ENCODE peak calls at places on chromosomes 13 and 19, in four cellular contexts. G is GM13977, O is HFF-Myc, H is stomach. Q is an unnamed sample.

GRCh38 chr19:43532571-43532961 is 422 bp upstream of the ZNF575 start:
- DNase-seq in G (peak), O (no peak), H (peak), Q (peak)

GRCh38 chr13:74907788-74908187 is 574.2 kb downstream of the TBC1D4 start:
- DNase-seq in G (no peak), O (no peak), H (no peak), Q (no peak)

GRCh38 chr13:25494708-25495411 is 123.1 kb downstream of the ATP8A2 start:
- DNase-seq in G (no peak), O (no peak), H (no peak), Q (no peak)

GRCh38 chr19:50266896-50267295 is 62.3 kb downstream of the KCNC3 start:
- DNase-seq in G (peak), O (no peak), H (peak), Q (no peak)

GRCh38 chr13:49561064-49561410 is 24.3 kb downstream of the RCBTB1 start:
- DNase-seq in G (no peak), O (no peak), H (no peak), Q (no peak)

GRCh38 chr13:18952225-18953016 is 229.2 kb downstream of the TUBA3C start:
- DNase-seq in G (peak), O (no peak), H (no peak), Q (no peak)

GRCh38 chr13:114339779-114340534 is 25.7 kb downstream of the CHAMP1 start:
- DNase-seq in G (no peak), O (no peak), H (peak), Q (no peak)

GRCh38 chr19:2594319-2594718 is 108.2 kb downstream of the GNG7 start:
- DNase-seq in G (no peak), O (no peak), H (no peak), Q (no peak)

GRCh38 chr19:6108721-6109633 is 1.3 kb downstream of the RFX2 start:
- DNase-seq in G (no peak), O (no peak), H (peak), Q (peak)

GRCh38 chr19:8487137-8487851 is 15.1 kb downstream of the PRAM1 start:
- DNase-seq in G (no peak), O (no peak), H (no peak), Q (no peak)

GRCh38 chr19:6412111-6412999 is 12.3 kb downstream of the KHSRP start:
- DNase-seq in G (peak), O (no peak), H (peak), Q (no peak)

GRCh38 chr13:21399741-21400140 is 59.4 kb downstream of the ZDHHC20 start:
- DNase-seq in G (no peak), O (no peak), H (no peak), Q (no peak)

GRCh38 chr19:7366701-7367420 is 18.1 kb downstream of the ARHGEF18 start:
- DNase-seq in G (peak), O (peak), H (no peak), Q (no peak)

GRCh38 chr13:99266827-99267226 is 8.6 kb upstream of the GPR18 start:
- DNase-seq in G (no peak), O (no peak), H (no peak), Q (no peak)

GRCh38 chr19:17779281-17779930 is 15.5 kb upstream of the B3GNT3 start:
- DNase-seq in G (no peak), O (no peak), H (no peak), Q (peak)

GRCh38 chr19:49447485-49448431 is 3.9 kb downstream of the PIH1D1 start:
- DNase-seq in G (peak), O (no peak), H (no peak), Q (no peak)

GRCh38 chr19:45952691-45953505 is 20.8 kb downstream of the NOVA2 start:
- DNase-seq in G (peak), O (peak), H (peak), Q (peak)

GRCh38 chr19:49689133-49690072 is at the start of gene ADM5:
- DNase-seq in G (peak), O (no peak), H (peak), Q (no peak)

GRCh38 chr13:91185294-91185863 is 162.1 kb upstream of the MIR17HG start:
- DNase-seq in G (no peak), O (no peak), H (no peak), Q (no peak)

DNA sequence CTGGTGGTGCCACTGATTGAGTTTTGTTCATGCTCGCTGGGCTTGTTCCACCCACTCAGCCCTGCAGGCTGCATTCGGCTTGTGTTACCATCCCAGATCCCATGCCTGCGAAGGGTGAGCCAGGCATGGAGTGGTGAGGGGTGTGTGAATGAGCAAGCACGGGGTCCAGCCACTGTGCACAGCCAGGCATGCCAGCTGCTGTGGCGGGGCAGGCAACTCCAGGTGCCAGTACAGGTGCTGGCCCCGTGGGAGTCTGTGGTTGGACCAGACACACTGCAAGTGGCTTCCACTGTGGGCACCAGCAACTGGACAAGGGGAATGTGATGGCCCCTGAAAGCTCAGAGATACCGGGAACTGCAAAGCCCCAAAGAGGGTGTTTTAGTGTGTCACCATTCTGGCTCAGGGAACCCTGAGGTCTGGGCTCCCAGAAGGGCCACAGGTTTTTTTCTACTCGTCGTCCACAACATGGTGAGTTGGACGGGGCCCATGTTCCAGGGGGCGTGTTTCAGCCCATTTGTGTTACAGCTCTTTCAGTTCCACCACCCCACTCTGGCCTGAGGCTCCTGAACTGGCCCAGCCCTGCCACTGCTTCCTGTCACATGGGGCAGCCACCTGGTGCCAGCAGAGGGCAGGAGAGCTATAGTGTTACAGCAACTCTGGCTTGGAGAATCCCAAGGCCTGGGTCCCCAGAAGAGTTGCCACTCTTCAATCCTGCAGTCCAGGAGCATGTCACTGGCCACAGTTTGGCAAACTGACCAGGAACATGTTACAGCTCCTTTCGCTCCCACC is 217.0 kb upstream of the OBI1 start:
- DNase-seq in G (no peak), O (no peak), H (no peak), Q (no peak)
- TF ChIP-seq CTCF in G (peak), O (no peak), H (no peak), Q (no peak)

DNA sequence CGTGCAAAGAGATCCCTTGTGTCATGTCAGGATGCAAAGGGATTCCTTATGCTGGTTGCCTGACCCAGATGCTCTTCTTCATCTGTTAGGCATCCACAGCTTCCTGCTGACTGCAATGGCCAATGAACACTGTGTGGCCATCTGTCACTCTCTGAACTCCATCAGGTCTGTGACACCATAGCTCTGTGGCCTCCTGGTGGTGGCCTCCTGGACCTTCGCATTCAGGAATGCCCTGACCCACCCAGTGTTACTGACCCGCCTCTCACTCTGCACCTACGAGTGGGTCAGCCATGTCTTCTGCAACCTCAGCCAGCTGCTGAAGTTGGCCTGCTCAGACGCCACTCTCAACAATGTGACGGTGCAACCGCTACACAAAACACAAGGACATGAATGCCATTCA is 23.9 kb upstream of the TPM4 start:
- DNase-seq in G (no peak), O (no peak), H (no peak), Q (no peak)
- TF ChIP-seq CTCF in G (no peak), O (no peak), H (no peak), Q (no peak)

DNA sequence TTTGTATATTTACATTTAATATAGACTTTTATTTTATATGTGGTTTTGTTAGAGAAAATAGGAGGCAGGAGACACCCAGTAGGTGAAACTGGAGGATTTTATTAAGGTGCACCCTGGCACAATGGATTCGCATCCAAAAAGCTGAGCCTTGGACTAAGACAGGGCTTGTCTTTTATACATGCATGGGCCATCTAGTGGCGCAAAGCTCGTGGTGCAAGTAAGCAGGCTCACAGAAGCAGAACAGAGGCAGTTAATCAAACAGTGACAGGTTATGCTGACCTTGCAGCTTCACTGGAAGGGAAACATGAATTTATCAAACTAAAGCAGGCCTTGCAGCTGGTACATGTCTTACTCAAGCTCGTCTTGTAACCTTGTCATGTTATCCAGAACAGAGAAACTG is 58.8 kb upstream of the ZNF681 start:
- DNase-seq in G (no peak), O (no peak), H (peak), Q (no peak)
- TF ChIP-seq CTCF in G (peak), O (peak), H (peak), Q (peak)

DNA sequence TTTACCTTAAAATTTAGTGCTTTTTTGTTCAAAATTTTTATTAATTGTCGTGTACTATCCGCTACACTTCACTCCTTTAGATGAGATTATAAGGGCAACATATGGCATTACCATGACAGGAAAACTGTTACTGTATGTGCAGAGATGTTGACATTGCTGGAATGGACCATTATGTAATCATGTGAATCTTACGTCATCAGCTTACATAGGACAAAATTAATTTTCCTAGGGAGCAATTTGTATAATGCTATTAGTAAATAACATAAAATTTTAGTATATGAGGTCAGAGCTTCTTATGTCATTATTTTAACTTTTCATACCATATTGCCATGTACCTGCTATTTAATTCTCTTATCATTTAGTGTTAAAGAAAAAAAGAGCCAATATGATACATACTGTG is 110.4 kb upstream of the KLHL1 start:
- DNase-seq in G (no peak), O (no peak), H (no peak), Q (no peak)
- TF ChIP-seq CTCF in G (no peak), O (no peak), H (no peak), Q (no peak)

GRCh38 chr19:33175886-33176669 is 18.1 kb upstream of the LRP3 start:
- DNase-seq in G (peak), O (no peak), H (no peak), Q (no peak)

GRCh38 chr19:33177417-33177976 is 16.6 kb upstream of the LRP3 start:
- DNase-seq in G (peak), O (no peak), H (no peak), Q (peak)

GRCh38 chr19:33174186-33174585 is 19.9 kb upstream of the LRP3 start:
- DNase-seq in G (no peak), O (no peak), H (no peak), Q (no peak)

GRCh38 chr19:33175156-33175782 is 18.9 kb upstream of the LRP3 start:
- DNase-seq in G (peak), O (no peak), H (no peak), Q (no peak)

DNA sequence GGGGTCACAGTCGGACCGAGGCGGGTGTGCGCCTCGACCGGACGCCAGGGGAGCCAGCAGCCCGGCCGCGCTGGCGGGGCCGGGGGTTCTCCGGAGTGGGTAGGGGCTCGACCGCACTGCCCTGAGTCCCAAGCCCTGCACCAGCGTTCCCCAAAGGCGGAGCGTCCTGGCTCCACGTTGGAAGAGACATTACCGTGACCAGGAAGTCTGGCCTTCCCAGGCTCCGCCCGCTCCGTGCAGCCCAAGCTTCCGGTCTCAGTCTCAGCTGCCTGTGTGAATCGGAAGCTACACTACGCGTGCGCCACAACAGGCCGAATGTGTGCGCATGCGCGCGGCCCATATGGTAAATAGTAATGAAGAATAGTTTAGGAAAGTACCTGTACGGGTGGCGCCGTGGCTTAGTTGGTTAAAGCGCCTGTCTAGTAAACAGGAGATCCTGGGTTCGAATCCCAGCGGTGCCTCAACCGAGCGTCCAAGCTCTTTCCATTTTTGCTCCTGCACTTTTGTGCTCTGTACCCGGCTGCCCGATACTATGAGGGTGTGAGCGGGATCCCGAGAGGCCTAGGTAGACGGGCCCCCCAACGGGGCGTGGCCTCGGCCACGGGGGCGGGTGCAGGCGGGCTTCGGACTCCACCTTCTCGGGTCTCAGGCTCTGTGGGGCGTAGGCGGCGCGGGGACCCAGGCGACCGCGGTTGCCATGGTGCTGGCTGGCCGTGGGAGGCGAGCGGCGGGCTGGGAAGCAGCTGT is 17.3 kb upstream of the LRP3 start:
- DNase-seq in G (peak), O (peak), H (peak), Q (peak)
- TF ChIP-seq CTCF in G (no peak), O (no peak), H (no peak), Q (peak)

DNA sequence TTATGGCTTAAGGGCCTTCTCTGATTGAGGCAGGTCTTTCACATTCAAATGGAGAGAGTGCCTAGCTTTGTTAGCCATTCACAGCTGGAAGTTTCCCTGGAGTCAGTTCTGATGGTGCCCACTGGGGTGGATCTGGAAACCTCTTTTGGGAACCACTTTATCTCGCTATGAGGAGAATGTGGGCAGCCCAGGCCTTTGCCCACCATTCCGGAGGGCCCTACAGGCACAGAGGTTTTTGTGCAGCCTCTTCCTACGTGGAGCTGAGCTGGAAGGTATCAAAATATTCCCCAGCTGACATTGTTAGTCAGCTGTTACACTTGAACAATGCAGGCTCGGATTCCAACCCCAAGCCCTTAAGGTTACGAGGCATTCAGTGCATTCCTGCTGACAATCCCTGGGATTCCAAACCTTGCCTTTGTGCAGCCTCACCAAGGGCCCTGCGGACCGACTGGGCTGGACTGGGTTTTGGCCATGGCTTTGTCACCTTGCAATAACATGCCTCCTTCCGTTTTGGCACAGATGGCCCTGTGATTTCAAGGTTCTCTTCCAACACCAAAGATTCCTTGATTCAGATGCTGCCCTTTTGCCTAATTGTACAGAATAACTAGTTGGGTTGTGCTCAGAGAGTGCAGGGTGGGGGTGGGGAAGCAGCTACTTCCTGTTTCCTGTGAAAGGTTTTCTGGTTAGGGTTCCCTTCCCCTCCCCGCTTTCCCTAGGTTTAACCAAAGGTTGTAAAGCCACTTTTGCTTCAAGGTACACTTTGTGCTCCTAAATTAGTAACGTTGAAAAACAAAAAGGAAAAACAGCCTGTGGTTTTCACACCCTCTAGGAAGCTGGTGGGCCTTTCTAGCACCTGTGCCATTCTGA is 27.1 kb downstream of the SAE1 start:
- DNase-seq in G (no peak), O (no peak), H (peak), Q (peak)
- TF ChIP-seq CTCF in G (no peak), O (no peak), H (no peak), Q (peak)

GRCh38 chr19:41297628-41298326 is 12.2 kb upstream of the CCDC97 start:
- DNase-seq in G (peak), O (no peak), H (peak), Q (no peak)
- TF ChIP-seq CTCF in G (peak), O (no peak), H (no peak), Q (no peak)

DNA sequence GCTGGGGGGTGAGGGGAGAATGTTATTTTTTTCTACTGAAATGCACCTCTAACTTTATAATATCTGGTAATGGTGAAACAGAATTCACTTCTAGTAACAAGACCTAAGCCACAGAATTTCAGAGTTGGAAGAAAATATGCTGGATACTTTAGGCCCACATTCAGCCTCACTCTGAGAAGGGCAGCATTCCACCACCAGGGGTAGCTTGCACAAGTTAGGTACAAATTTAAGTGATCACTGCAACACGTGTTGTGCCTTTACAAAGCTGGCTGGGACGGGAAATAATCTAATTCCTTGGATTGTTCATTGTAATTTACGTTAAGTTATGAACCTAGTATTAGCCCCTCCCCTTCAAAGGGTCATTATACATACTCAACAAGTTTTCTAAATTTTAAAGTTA is 192.3 kb downstream of the RGCC start:
- DNase-seq in G (no peak), O (no peak), H (no peak), Q (no peak)
- TF ChIP-seq CTCF in G (no peak), O (peak), H (no peak), Q (peak)

DNA sequence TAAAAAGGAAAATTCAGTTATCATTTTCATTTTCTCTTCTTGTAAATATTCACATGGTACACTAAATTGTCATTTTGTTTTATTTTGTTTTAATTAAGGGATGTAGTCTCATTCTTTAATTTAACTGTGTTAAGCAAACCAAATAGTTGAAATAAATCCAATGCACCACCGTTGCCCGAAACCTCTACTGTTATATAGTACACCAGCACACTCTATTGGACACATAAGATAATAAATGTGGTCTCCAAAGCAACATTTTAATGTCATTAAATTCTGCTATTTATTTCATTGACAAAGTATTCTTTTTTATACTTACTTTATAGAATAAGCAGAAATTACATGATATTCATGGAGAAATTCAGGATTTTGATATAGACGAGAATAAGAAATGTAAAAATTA is 156.4 kb upstream of the FREM2 start:
- DNase-seq in G (no peak), O (peak), H (no peak), Q (no peak)
- TF ChIP-seq CTCF in G (peak), O (peak), H (no peak), Q (peak)